ENCODE peak calls at places on chromosomes 6 and 20, in ten cellular contexts. One of them, this sample, is unnamed.

GRCh38 chr6:163249651-163250101 is 164.8 kb upstream of the QKI start:
- DNase-seq in thoracic aorta: no peak
- DNase-seq in activated CD4-positive, alpha-beta T cell treated with anti-CD3 and anti-CD28 coated beads, Interleukin-2, amount 50 U/mL, for 1 hour: no peak
- DNase-seq in ELR: peak
- DNase-seq in adrenal gland: no peak
- DNase-seq in left lung: no peak
- DNase-seq in non-pigmented ciliary epithelial cell: no peak
- DNase-seq in H7: no peak
- DNase-seq in ACHN: no peak
- DNase-seq in substantia nigra: no peak
- DNase-seq in this sample: no peak

GRCh38 chr6:29953001-29953436 is 10.7 kb downstream of the HLA-A start:
- DNase-seq in thoracic aorta: no peak
- DNase-seq in activated CD4-positive, alpha-beta T cell treated with anti-CD3 and anti-CD28 coated beads, Interleukin-2, amount 50 U/mL, for 1 hour: no peak
- DNase-seq in ELR: peak
- DNase-seq in adrenal gland: peak
- DNase-seq in left lung: no peak
- DNase-seq in non-pigmented ciliary epithelial cell: peak
- DNase-seq in H7: no peak
- DNase-seq in ACHN: peak
- DNase-seq in substantia nigra: no peak
- DNase-seq in this sample: no peak

GRCh38 chr6:151059612-151060095 is 180.1 kb upstream of the AKAP12 start:
- DNase-seq in thoracic aorta: no peak
- DNase-seq in activated CD4-positive, alpha-beta T cell treated with anti-CD3 and anti-CD28 coated beads, Interleukin-2, amount 50 U/mL, for 1 hour: no peak
- DNase-seq in ELR: no peak
- DNase-seq in adrenal gland: no peak
- DNase-seq in left lung: no peak
- DNase-seq in non-pigmented ciliary epithelial cell: no peak
- DNase-seq in H7: no peak
- DNase-seq in ACHN: no peak
- DNase-seq in substantia nigra: no peak
- DNase-seq in this sample: no peak

GRCh38 chr20:44615876-44616603 is 33.7 kb downstream of the PKIG start:
- DNase-seq in thoracic aorta: no peak
- DNase-seq in activated CD4-positive, alpha-beta T cell treated with anti-CD3 and anti-CD28 coated beads, Interleukin-2, amount 50 U/mL, for 1 hour: no peak
- DNase-seq in ELR: no peak
- DNase-seq in adrenal gland: peak
- DNase-seq in left lung: no peak
- DNase-seq in non-pigmented ciliary epithelial cell: no peak
- DNase-seq in H7: no peak
- DNase-seq in ACHN: no peak
- DNase-seq in substantia nigra: peak
- DNase-seq in this sample: no peak

GRCh38 chr6:158573542-158573931 is 13.6 kb downstream of the TMEM181 start:
- DNase-seq in thoracic aorta: no peak
- DNase-seq in activated CD4-positive, alpha-beta T cell treated with anti-CD3 and anti-CD28 coated beads, Interleukin-2, amount 50 U/mL, for 1 hour: no peak
- DNase-seq in ELR: no peak
- DNase-seq in adrenal gland: no peak
- DNase-seq in left lung: no peak
- DNase-seq in non-pigmented ciliary epithelial cell: no peak
- DNase-seq in H7: no peak
- DNase-seq in ACHN: no peak
- DNase-seq in substantia nigra: no peak
- DNase-seq in this sample: no peak

GRCh38 chr6:21398741-21399140 is 194.8 kb upstream of the SOX4 start:
- DNase-seq in thoracic aorta: no peak
- DNase-seq in activated CD4-positive, alpha-beta T cell treated with anti-CD3 and anti-CD28 coated beads, Interleukin-2, amount 50 U/mL, for 1 hour: no peak
- DNase-seq in ELR: no peak
- DNase-seq in adrenal gland: no peak
- DNase-seq in left lung: no peak
- DNase-seq in non-pigmented ciliary epithelial cell: no peak
- DNase-seq in H7: no peak
- DNase-seq in ACHN: no peak
- DNase-seq in substantia nigra: no peak
- DNase-seq in this sample: no peak

GRCh38 chr20:34017610-34018009 is 23.9 kb downstream of the RALY start:
- DNase-seq in thoracic aorta: no peak
- DNase-seq in activated CD4-positive, alpha-beta T cell treated with anti-CD3 and anti-CD28 coated beads, Interleukin-2, amount 50 U/mL, for 1 hour: no peak
- DNase-seq in ELR: peak
- DNase-seq in adrenal gland: no peak
- DNase-seq in left lung: no peak
- DNase-seq in non-pigmented ciliary epithelial cell: peak
- DNase-seq in H7: no peak
- DNase-seq in ACHN: peak
- DNase-seq in substantia nigra: no peak
- DNase-seq in this sample: no peak

GRCh38 chr6:155120034-155120433 is 124.9 kb downstream of the TIAM2 start:
- DNase-seq in thoracic aorta: no peak
- DNase-seq in activated CD4-positive, alpha-beta T cell treated with anti-CD3 and anti-CD28 coated beads, Interleukin-2, amount 50 U/mL, for 1 hour: no peak
- DNase-seq in ELR: peak
- DNase-seq in adrenal gland: no peak
- DNase-seq in left lung: no peak
- DNase-seq in non-pigmented ciliary epithelial cell: no peak
- DNase-seq in H7: peak
- DNase-seq in ACHN: no peak
- DNase-seq in substantia nigra: no peak
- DNase-seq in this sample: no peak

GRCh38 chr6:167349816-167350215 is 24.9 kb downstream of the TTLL2 start:
- DNase-seq in thoracic aorta: no peak
- DNase-seq in activated CD4-positive, alpha-beta T cell treated with anti-CD3 and anti-CD28 coated beads, Interleukin-2, amount 50 U/mL, for 1 hour: no peak
- DNase-seq in ELR: no peak
- DNase-seq in adrenal gland: no peak
- DNase-seq in left lung: no peak
- DNase-seq in non-pigmented ciliary epithelial cell: no peak
- DNase-seq in H7: no peak
- DNase-seq in ACHN: no peak
- DNase-seq in substantia nigra: no peak
- DNase-seq in this sample: no peak

GRCh38 chr6:135397172-135397952 is 100.2 kb downstream of the AHI1 start:
- DNase-seq in thoracic aorta: no peak
- DNase-seq in activated CD4-positive, alpha-beta T cell treated with anti-CD3 and anti-CD28 coated beads, Interleukin-2, amount 50 U/mL, for 1 hour: no peak
- DNase-seq in ELR: no peak
- DNase-seq in adrenal gland: no peak
- DNase-seq in left lung: no peak
- DNase-seq in non-pigmented ciliary epithelial cell: no peak
- DNase-seq in H7: no peak
- DNase-seq in ACHN: no peak
- DNase-seq in substantia nigra: no peak
- DNase-seq in this sample: no peak

GRCh38 chr20:61646453-61646852 is 394.4 kb downstream of the CDH4 start:
- DNase-seq in thoracic aorta: no peak
- DNase-seq in activated CD4-positive, alpha-beta T cell treated with anti-CD3 and anti-CD28 coated beads, Interleukin-2, amount 50 U/mL, for 1 hour: no peak
- DNase-seq in ELR: no peak
- DNase-seq in adrenal gland: no peak
- DNase-seq in left lung: no peak
- DNase-seq in non-pigmented ciliary epithelial cell: no peak
- DNase-seq in H7: no peak
- DNase-seq in ACHN: no peak
- DNase-seq in substantia nigra: no peak
- DNase-seq in this sample: no peak

GRCh38 chr20:21027569-21027968 is 78.6 kb downstream of the LINC00237 start:
- DNase-seq in thoracic aorta: no peak
- DNase-seq in activated CD4-positive, alpha-beta T cell treated with anti-CD3 and anti-CD28 coated beads, Interleukin-2, amount 50 U/mL, for 1 hour: no peak
- DNase-seq in ELR: peak
- DNase-seq in adrenal gland: no peak
- DNase-seq in left lung: no peak
- DNase-seq in non-pigmented ciliary epithelial cell: no peak
- DNase-seq in H7: peak
- DNase-seq in ACHN: peak
- DNase-seq in substantia nigra: no peak
- DNase-seq in this sample: peak

GRCh38 chr6:25375125-25375524 is 96.0 kb downstream of the CARMIL1 start:
- DNase-seq in thoracic aorta: no peak
- DNase-seq in activated CD4-positive, alpha-beta T cell treated with anti-CD3 and anti-CD28 coated beads, Interleukin-2, amount 50 U/mL, for 1 hour: no peak
- DNase-seq in ELR: no peak
- DNase-seq in adrenal gland: no peak
- DNase-seq in left lung: no peak
- DNase-seq in non-pigmented ciliary epithelial cell: no peak
- DNase-seq in H7: no peak
- DNase-seq in ACHN: no peak
- DNase-seq in substantia nigra: no peak
- DNase-seq in this sample: no peak

GRCh38 chr6:169246445-169246844 is 7.2 kb downstream of the THBS2 start:
- DNase-seq in thoracic aorta: no peak
- DNase-seq in activated CD4-positive, alpha-beta T cell treated with anti-CD3 and anti-CD28 coated beads, Interleukin-2, amount 50 U/mL, for 1 hour: no peak
- DNase-seq in ELR: no peak
- DNase-seq in adrenal gland: no peak
- DNase-seq in left lung: no peak
- DNase-seq in non-pigmented ciliary epithelial cell: no peak
- DNase-seq in H7: no peak
- DNase-seq in ACHN: no peak
- DNase-seq in substantia nigra: no peak
- DNase-seq in this sample: no peak

GRCh38 chr6:146997062-146997461 is 207.2 kb upstream of the STXBP5 start:
- DNase-seq in thoracic aorta: no peak
- DNase-seq in activated CD4-positive, alpha-beta T cell treated with anti-CD3 and anti-CD28 coated beads, Interleukin-2, amount 50 U/mL, for 1 hour: no peak
- DNase-seq in ELR: peak
- DNase-seq in adrenal gland: no peak
- DNase-seq in left lung: no peak
- DNase-seq in non-pigmented ciliary epithelial cell: no peak
- DNase-seq in H7: no peak
- DNase-seq in ACHN: no peak
- DNase-seq in substantia nigra: no peak
- DNase-seq in this sample: no peak

GRCh38 chr6:9138856-9139426 is 703.6 kb upstream of the SLC35B3 start:
- DNase-seq in thoracic aorta: no peak
- DNase-seq in activated CD4-positive, alpha-beta T cell treated with anti-CD3 and anti-CD28 coated beads, Interleukin-2, amount 50 U/mL, for 1 hour: no peak
- DNase-seq in ELR: peak
- DNase-seq in adrenal gland: no peak
- DNase-seq in left lung: no peak
- DNase-seq in non-pigmented ciliary epithelial cell: no peak
- DNase-seq in H7: no peak
- DNase-seq in ACHN: no peak
- DNase-seq in substantia nigra: no peak
- DNase-seq in this sample: no peak

This sample was measured in HuH-7.